ENCODE peak calls at places on chromosomes 3 and 15, in seven cellular contexts. A is naive thymus-derived CD4-positive, alpha-beta T cell; B is A549; U is colonic mucosa; J is tibial nerve; H is heart left ventricle; T is aorta. X is an unnamed sample.

GRCh38 chr3:89246326-89246725 is 138.9 kb downstream of the EPHA3 start:
- DNase-seq in A (no peak), B (no peak), U (no peak), J (no peak), H (no peak), T (no peak), X (no peak)

GRCh38 chr15:38758001-38758400 is 193.4 kb upstream of the RASGRP1 start:
- DNase-seq in A (no peak), B (peak), U (no peak), J (no peak), H (no peak), T (no peak), X (no peak)

GRCh38 chr15:47717036-47717611 is at the start of gene SEMA6D:
- DNase-seq in A (no peak), B (peak), U (peak), J (peak), H (peak), T (peak), X (no peak)

GRCh38 chr3:126781889-126782491 is 78.0 kb downstream of the CHCHD6 start:
- DNase-seq in A (no peak), B (no peak), U (no peak), J (peak), H (peak), T (no peak), X (no peak)

GRCh38 chr15:63497642-63498100 is 6.7 kb upstream of the USP3 start:
- DNase-seq in A (peak), B (peak), U (no peak), J (no peak), H (no peak), T (no peak), X (peak)

GRCh38 chr3:105195260-105195659 is 171.4 kb upstream of the ALCAM start:
- DNase-seq in A (no peak), B (no peak), U (no peak), J (no peak), H (no peak), T (no peak), X (no peak)

GRCh38 chr3:99505200-99505599 is 133.2 kb upstream of the COL8A1 start:
- DNase-seq in A (no peak), B (no peak), U (no peak), J (no peak), H (no peak), T (no peak), X (no peak)

GRCh38 chr15:77532067-77532710 is 100.5 kb downstream of the LINGO1 start:
- DNase-seq in A (no peak), B (no peak), U (no peak), J (no peak), H (no peak), T (no peak), X (no peak)

GRCh38 chr3:72163809-72164634 is 379.1 kb upstream of the PROK2 start:
- DNase-seq in A (no peak), B (no peak), U (no peak), J (no peak), H (no peak), T (no peak), X (no peak)

GRCh38 chr3:177567833-177568232 is 370.6 kb upstream of the TBL1XR1 start:
- DNase-seq in A (no peak), B (no peak), U (no peak), J (no peak), H (no peak), T (no peak), X (no peak)

GRCh38 chr3:11204697-11205397 is 50.6 kb downstream of the HRH1 start:
- DNase-seq in A (no peak), B (no peak), U (no peak), J (no peak), H (no peak), T (peak), X (no peak)

GRCh38 chr15:31488437-31489204 is 162.0 kb downstream of the KLF13 start:
- DNase-seq in A (peak), B (peak), U (peak), J (peak), H (peak), T (no peak), X (peak)

GRCh38 chr3:7439101-7439500 is 578.2 kb downstream of the GRM7 start:
- DNase-seq in A (no peak), B (no peak), U (no peak), J (no peak), H (no peak), T (no peak), X (no peak)

GRCh38 chr3:170542704-170543103 is 43.2 kb downstream of the SLC7A14 start:
- DNase-seq in A (no peak), B (no peak), U (no peak), J (no peak), H (no peak), T (no peak), X (no peak)

GRCh38 chr3:197807969-197808587 is 17.0 kb downstream of the LRCH3 start:
- DNase-seq in A (no peak), B (no peak), U (no peak), J (no peak), H (no peak), T (no peak), X (no peak)

GRCh38 chr15:39860200-39860599 is 59.9 kb downstream of the GPR176 start:
- DNase-seq in A (no peak), B (no peak), U (no peak), J (no peak), H (no peak), T (no peak), X (no peak)

DNA sequence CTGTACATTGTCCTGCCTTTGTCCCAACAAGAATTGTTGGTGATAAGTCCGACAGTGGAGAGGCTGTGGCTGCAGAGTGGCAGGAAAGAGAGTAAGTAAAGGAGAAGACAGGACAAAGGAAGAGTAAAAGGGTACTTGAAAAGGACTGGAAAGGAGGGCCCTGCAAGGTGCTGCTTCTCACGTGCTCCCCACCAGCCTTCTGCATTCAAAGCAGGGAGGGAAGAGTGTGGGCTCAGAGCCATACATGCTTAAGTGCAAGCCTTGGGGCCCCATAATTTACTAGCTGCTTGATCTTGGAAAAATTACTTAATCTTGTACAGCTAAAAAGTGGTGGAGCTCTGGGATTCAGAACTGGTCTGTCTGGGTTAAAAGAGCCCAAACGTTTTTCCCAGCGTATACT is 29.9 kb downstream of the MME start:
- DNase-seq in A (no peak), B (no peak), U (no peak), J (no peak), H (no peak), T (no peak), X (no peak)
- H3K4me3 ChIP-seq in A (no peak), B (no peak), U (no peak), J (no peak), H (no peak), T (no peak), X (no peak)

GRCh38 chr15:93562752-93563151 is 473.7 kb upstream of the RGMA start:
- DNase-seq in A (no peak), B (no peak), U (no peak), J (no peak), H (no peak), T (no peak), X (no peak)
- H3K4me3 ChIP-seq in A (no peak), B (no peak), U (no peak), J (no peak), H (no peak), T (no peak), X (no peak)

DNA sequence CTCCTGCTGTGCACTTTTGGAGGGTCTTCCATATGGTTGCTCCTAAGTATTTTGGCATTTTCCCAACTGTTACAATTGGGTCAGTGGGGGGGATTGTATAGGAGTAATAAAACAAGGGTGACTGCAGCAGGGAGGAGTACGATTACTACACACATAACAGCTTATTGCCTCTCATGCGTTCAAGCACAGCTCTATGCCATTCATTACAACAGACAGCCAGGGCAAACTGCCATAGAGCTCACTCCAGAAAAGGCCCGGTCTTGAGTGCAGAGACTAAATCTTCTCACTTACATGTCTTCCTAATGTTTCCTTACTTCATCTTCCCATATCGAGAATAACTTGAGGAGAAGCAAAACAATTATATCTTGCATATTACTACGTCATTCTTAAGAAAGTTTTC is 1.4 kb upstream of the CHMP2B start:
- DNase-seq in A (no peak), B (no peak), U (peak), J (peak), H (no peak), T (no peak), X (no peak)
- H3K4me3 ChIP-seq in A (no peak), B (no peak), U (no peak), J (no peak), H (no peak), T (no peak), X (no peak)

GRCh38 chr3:16528581-16528993 is 15.1 kb upstream of the RFTN1 start:
- DNase-seq in A (no peak), B (no peak), U (no peak), J (peak), H (peak), T (no peak), X (no peak)
- H3K4me3 ChIP-seq in A (no peak), B (no peak), U (no peak), J (no peak), H (no peak), T (no peak), X (no peak)

DNA sequence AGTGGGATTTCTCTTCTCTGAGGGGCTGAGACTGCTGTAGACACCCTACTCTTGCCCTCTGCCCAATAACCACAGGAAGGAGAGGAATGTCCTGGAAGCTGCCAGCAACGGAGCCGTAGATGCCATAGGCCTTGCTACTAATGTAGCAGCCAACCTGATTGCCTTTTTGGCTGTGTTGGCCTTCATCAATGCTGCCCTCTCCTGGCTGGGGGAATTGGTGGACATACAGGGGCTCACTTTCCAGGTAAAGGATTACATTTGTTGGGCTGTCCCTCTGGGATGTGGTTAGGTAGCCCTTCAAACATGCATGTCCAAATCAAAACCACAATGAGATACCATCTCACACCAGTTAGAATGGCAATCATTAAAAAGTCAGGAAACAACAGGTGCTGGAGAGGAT is 16.1 kb downstream of the SLC28A2 start:
- DNase-seq in A (no peak), B (peak), U (peak), J (no peak), H (no peak), T (no peak), X (no peak)
- H3K4me3 ChIP-seq in A (no peak), B (no peak), U (no peak), J (no peak), H (no peak), T (no peak), X (no peak)

GRCh38 chr15:68333775-68334470 is 56.4 kb downstream of the FEM1B start:
- DNase-seq in A (no peak), B (peak), U (no peak), J (no peak), H (no peak), T (peak), X (no peak)
- H3K4me3 ChIP-seq in A (no peak), B (no peak), U (no peak), J (no peak), H (no peak), T (no peak), X (no peak)

GRCh38 chr15:95350908-95351307 is 979.6 kb upstream of the NR2F2 start:
- DNase-seq in A (no peak), B (no peak), U (no peak), J (no peak), H (no peak), T (no peak), X (no peak)

GRCh38 chr15:95345867-95346266 is 984.6 kb upstream of the NR2F2 start:
- DNase-seq in A (no peak), B (no peak), U (no peak), J (no peak), H (no peak), T (no peak), X (no peak)

GRCh38 chr15:95346856-95347255 is 983.6 kb upstream of the NR2F2 start:
- DNase-seq in A (no peak), B (no peak), U (no peak), J (no peak), H (no peak), T (no peak), X (no peak)

GRCh38 chr15:95347846-95348245 is 982.7 kb upstream of the NR2F2 start:
- DNase-seq in A (no peak), B (no peak), U (no peak), J (no peak), H (no peak), T (no peak), X (no peak)
- H3K4me3 ChIP-seq in A (no peak), B (no peak), U (no peak), J (no peak), H (no peak), T (no peak), X (no peak)

DNA sequence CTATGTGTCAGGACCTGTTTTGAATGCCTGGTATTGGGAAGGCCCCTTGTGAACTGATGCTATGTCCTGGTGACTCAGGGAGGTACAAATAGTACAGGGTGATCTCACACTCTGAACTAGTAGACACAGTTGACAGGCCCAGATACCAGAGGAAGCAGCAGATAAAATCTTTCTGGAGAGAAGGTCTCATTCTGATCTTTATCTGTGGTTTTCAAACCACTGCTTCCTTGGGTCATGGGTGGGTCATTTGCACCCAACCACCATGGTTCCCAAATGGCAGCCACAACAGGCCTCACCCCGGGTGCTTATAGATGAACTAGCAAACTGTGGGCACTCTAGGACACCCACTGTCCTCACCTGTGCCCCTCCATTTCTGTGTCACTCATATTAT is 43.4 kb downstream of the PXYLP1 start:
- DNase-seq in A (no peak), B (no peak), U (no peak), J (no peak), H (no peak), T (no peak), X (no peak)
- H3K4me3 ChIP-seq in A (peak), B (no peak), U (no peak), J (no peak), H (no peak), T (no peak), X (no peak)

GRCh38 chr15:75045332-75046015 is 22.1 kb downstream of the PPCDC start:
- DNase-seq in A (no peak), B (no peak), U (no peak), J (no peak), H (no peak), T (no peak), X (peak)

GRCh38 chr15:75042730-75043508 is 19.5 kb downstream of the PPCDC start:
- DNase-seq in A (no peak), B (peak), U (peak), J (peak), H (peak), T (peak), X (peak)

GRCh38 chr15:75038948-75039533 is 15.7 kb downstream of the PPCDC start:
- DNase-seq in A (no peak), B (no peak), U (no peak), J (no peak), H (no peak), T (no peak), X (no peak)

GRCh38 chr15:75044258-75044878 is 21.0 kb downstream of the PPCDC start:
- DNase-seq in A (no peak), B (no peak), U (no peak), J (no peak), H (no peak), T (no peak), X (no peak)

DNA sequence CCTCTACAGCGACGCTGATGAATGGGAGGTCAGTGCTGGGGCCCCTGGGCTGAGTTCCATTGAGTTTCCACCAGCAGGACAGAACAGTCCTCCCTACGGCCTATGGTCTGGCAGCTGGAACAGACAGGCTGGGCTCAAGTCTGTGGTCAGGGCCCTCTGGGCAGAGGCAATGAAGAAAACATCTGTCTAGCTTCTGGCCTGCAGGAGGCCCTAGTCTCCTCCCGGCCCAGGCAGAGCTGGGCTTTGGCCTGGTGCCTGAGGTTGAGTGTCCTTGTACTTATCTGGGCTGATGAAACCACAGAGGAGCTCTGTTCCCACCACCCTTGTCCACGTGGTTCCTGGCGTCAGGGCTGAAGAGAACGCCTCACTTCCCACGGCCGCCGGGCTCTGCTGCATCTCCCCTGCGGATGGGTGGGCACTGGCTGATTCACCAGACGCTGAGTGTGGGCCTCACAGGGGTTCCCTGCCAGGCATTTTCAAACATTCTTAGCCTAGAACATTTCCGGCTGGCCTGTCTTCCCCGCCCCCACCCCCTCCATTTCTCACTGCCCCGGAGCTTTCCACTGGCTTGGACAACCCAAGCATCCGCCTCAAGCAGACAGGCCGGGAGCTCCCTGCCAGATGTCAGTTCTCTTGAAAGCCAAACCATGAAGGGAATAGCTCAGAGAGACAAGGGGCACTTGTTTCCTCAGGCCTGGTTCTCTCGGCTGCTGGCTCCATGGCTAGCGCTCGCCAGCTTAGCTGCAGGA is 20.3 kb downstream of the PPCDC start:
- DNase-seq in A (no peak), B (peak), U (peak), J (peak), H (peak), T (peak), X (no peak)
- H3K4me3 ChIP-seq in A (no peak), B (no peak), U (no peak), J (peak), H (peak), T (no peak), X (no peak)

DNA sequence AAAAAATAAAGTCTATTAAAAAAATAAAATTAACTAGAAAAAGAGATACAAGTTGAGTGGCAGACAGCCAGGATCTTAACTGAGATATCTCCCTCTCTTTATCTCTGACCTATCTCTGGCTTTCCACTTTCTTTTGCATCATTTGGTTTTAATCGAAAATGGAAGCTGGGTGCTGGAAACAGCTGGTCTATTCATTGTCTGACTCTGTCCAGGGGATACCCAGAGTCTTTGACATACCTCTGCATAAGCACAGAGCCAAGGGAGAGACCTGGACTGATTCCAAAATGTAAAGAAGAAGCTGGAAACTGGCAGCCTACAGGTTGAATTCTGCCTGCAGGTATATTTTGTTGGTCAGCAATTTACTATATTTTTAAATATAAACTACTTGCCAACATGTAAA is 29.6 kb upstream of the CRBN start:
- DNase-seq in A (no peak), B (no peak), U (no peak), J (no peak), H (no peak), T (no peak), X (no peak)
- H3K4me3 ChIP-seq in A (no peak), B (no peak), U (no peak), J (no peak), H (no peak), T (no peak), X (no peak)

X was measured in CD4-positive, alpha-beta memory T cell.